ENCODE peak calls at places on chromosomes 7 and 10, in seven cellular contexts. R is sigmoid colon, F is esophagus muscularis mucosa, S is right lobe of liver, C is A549, P is Panc1, I is cardiac muscle cell. U is an unnamed sample. For H3K4me1, the result is how much of the 10 kb centered on the place peaks cover.

GRCh38 chr7:90229728-90230127 is 15.2 kb upstream of the CFAP69 start:
- DNase-seq in R (no peak), F (no peak), S (no peak), C (no peak), P (no peak), I (no peak), U (no peak)

GRCh38 chr7:153414288-153414629 is 637.9 kb upstream of the DPP6 start:
- DNase-seq in R (no peak), F (no peak), S (no peak), C (no peak), P (no peak), I (no peak), U (no peak)

GRCh38 chr10:109456566-109457361 is 466.5 kb downstream of the XPNPEP1 start:
- DNase-seq in R (no peak), F (no peak), S (no peak), C (no peak), P (no peak), I (no peak), U (no peak)

GRCh38 chr10:109207361-109207760 is 716.0 kb downstream of the XPNPEP1 start:
- DNase-seq in R (no peak), F (no peak), S (no peak), C (no peak), P (no peak), I (no peak), U (no peak)

GRCh38 chr10:25113231-25114035 is 61.4 kb upstream of the GPR158 start:
- DNase-seq in R (peak), F (peak), S (peak), C (peak), P (peak), I (peak), U (peak)

GRCh38 chr10:79116801-79117723 is 48.3 kb downstream of the ZMIZ1 start:
- DNase-seq in R (peak), F (no peak), S (no peak), C (no peak), P (no peak), I (peak), U (no peak)

GRCh38 chr7:39083781-39084180 is 106.1 kb downstream of the POU6F2 start:
- DNase-seq in R (no peak), F (no peak), S (no peak), C (no peak), P (no peak), I (no peak), U (no peak)

GRCh38 chr10:24958701-24959392 is 6.4 kb upstream of the PRTFDC1 start:
- DNase-seq in R (peak), F (peak), S (no peak), C (no peak), P (no peak), I (no peak), U (no peak)

GRCh38 chr10:88243847-88244730 is 339.0 kb downstream of the RNLS start:
- DNase-seq in R (no peak), F (no peak), S (peak), C (no peak), P (no peak), I (peak), U (no peak)

GRCh38 chr10:119285495-119286267 is 78.3 kb downstream of the GRK5 start:
- DNase-seq in R (no peak), F (no peak), S (no peak), C (no peak), P (no peak), I (no peak), U (no peak)

GRCh38 chr10:48990226-48990625 is 50.6 kb upstream of the LRRC18 start:
- DNase-seq in R (no peak), F (no peak), S (no peak), C (no peak), P (no peak), I (no peak), U (no peak)

GRCh38 chr7:7201583-7202374 is 19.4 kb downstream of the C1GALT1 start:
- DNase-seq in R (no peak), F (no peak), S (no peak), C (no peak), P (no peak), I (no peak), U (peak)

GRCh38 chr10:67763499-67764011 is 67.6 kb upstream of the CTNNA3 start:
- DNase-seq in R (peak), F (no peak), S (peak), C (peak), P (peak), I (peak), U (peak)

GRCh38 chr10:129415261-129416135 is 51.5 kb upstream of the MGMT start:
- DNase-seq in R (no peak), F (peak), S (no peak), C (no peak), P (no peak), I (peak), U (peak)

GRCh38 chr10:118907051-118907450 is 122.5 kb upstream of the NANOS1 start:
- DNase-seq in R (no peak), F (no peak), S (no peak), C (no peak), P (no peak), I (no peak), U (no peak)

GRCh38 chr7:194257-194995 is 2.1 kb downstream of the FAM20C start:
- DNase-seq in R (no peak), F (no peak), S (peak), C (no peak), P (no peak), I (peak), U (no peak)

GRCh38 chr7:137423321-137423720 is 79.8 kb upstream of the PTN start:
- DNase-seq in R (no peak), F (no peak), S (no peak), C (no peak), P (no peak), I (no peak), U (no peak)

GRCh38 chr7:158704524-158705233 is at the start of gene NCAPG2:
- DNase-seq in R (peak), F (peak), S (peak), C (peak), P (peak), I (peak), U (peak)

GRCh38 chr7:27303021-27303420 is 60.4 kb downstream of the EVX1 start:
- DNase-seq in R (no peak), F (no peak), S (peak), C (no peak), P (no peak), I (no peak), U (peak)

GRCh38 chr7:116588641-116589594 is 64.1 kb downstream of the CAV1 start:
- DNase-seq in R (no peak), F (no peak), S (no peak), C (peak), P (peak), I (peak), U (peak)

GRCh38 chr10:100709146-100709545 is 36.2 kb upstream of the PAX2 start:
- DNase-seq in R (no peak), F (no peak), S (no peak), C (no peak), P (no peak), I (no peak), U (no peak)

GRCh38 chr10:28948045-28948444 is 270.7 kb downstream of the BAMBI start:
- DNase-seq in R (no peak), F (no peak), S (no peak), C (no peak), P (no peak), I (no peak), U (no peak)

GRCh38 chr7:32533313-32534024 is 38.2 kb downstream of the AVL9 start:
- DNase-seq in R (no peak), F (no peak), S (no peak), C (no peak), P (no peak), I (no peak), U (no peak)

GRCh38 chr10:108629843-108630242 is 1293.5 kb downstream of the XPNPEP1 start:
- DNase-seq in R (no peak), F (no peak), S (no peak), C (no peak), P (no peak), I (no peak), U (no peak)

GRCh38 chr10:36172054-36172531 is 530.0 kb upstream of the FZD8 start:
- DNase-seq in R (no peak), F (no peak), S (no peak), C (no peak), P (no peak), I (no peak), U (no peak)

GRCh38 chr10:96452494-96452893 is 61.2 kb downstream of the TLL2 start:
- DNase-seq in R (no peak), F (no peak), S (no peak), C (no peak), P (no peak), I (no peak), U (no peak)

GRCh38 chr10:13087986-13088618 is 11.9 kb upstream of the OPTN start:
- DNase-seq in R (no peak), F (no peak), S (no peak), C (peak), P (no peak), I (no peak), U (peak)

GRCh38 chr7:47069385-47070076 is 512.4 kb downstream of the TNS3 start:
- DNase-seq in R (no peak), F (peak), S (no peak), C (no peak), P (no peak), I (no peak), U (no peak)

GRCh38 chr7:116210345-116211005 is at the start of gene TES:
- DNase-seq in R (peak), F (no peak), S (peak), C (peak), P (no peak), I (peak), U (no peak)

GRCh38 chr10:124003481-124004371 is 89.7 kb downstream of the CHST15 start:
- DNase-seq in R (peak), F (no peak), S (no peak), C (no peak), P (no peak), I (no peak), U (no peak)

GRCh38 chr7:159040912-159041711 is 103.6 kb downstream of the VIPR2 start:
- DNase-seq in R (peak), F (peak), S (no peak), C (no peak), P (no peak), I (no peak), U (no peak)

GRCh38 chr7:24337180-24337579 is 53.2 kb downstream of the NPY start:
- DNase-seq in R (no peak), F (no peak), S (no peak), C (no peak), P (no peak), I (no peak), U (peak)

GRCh38 chr7:18693401-18693800 is 197.9 kb downstream of the HDAC9 start:
- DNase-seq in R (peak), F (no peak), S (no peak), C (no peak), P (peak), I (peak), U (peak)

GRCh38 chr10:61465216-61465496 is 12.0 kb upstream of the TMEM26 start:
- DNase-seq in R (no peak), F (no peak), S (no peak), C (no peak), P (no peak), I (no peak), U (no peak)
- TF ChIP-seq CTCF in R (no peak), F (no peak), S (no peak), C (no peak), P (no peak), I (no peak), U (no peak)

GRCh38 chr7:43112941-43113621 is 634 bp downstream of the HECW1 start:
- DNase-seq in R (peak), F (peak), S (peak), C (peak), P (no peak), I (peak), U (no peak)
- H3K27ac ChIP-seq in R (no peak), F (no peak), S (no peak), C (no peak), P (no peak), I (no peak), U (no peak)

DNA sequence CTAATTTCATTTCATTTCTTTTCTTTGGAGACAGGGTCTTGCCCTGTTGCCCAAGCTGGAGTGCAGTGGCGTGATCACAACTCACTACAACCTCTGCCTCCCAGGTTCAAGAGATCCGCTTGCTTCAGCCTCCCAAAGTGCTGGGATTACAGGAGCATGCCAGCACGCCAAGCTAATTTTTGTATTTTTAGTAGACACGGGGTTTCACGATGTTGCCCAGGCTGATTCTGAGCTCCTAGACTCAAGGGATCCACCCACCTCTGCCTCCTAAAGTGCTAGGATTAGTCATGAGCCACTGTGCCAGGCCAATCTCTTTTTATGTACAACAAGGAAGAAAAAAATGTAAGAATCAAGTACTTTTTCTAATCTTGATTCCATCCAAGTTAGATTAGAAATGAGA is 10.7 kb upstream of the KMT2E start:
- DNase-seq in R (peak), F (no peak), S (no peak), C (no peak), P (no peak), I (no peak), U (peak)
- H3K4me1 ChIP-seq in R (half or more), F (half or more), S (under half), C (half or more), P (half or more), I (under half), U (under half)

GRCh38 chr10:99534939-99535763 is 2.4 kb downstream of the NKX2-3 start:
- DNase-seq in R (peak), F (no peak), S (no peak), C (no peak), P (no peak), I (peak), U (peak)
- TF ChIP-seq CTCF in R (no peak), F (no peak), S (no peak), C (no peak), P (no peak), I (no peak), U (no peak)

GRCh38 chr10:70052462-70053211 is at the start of gene MACROH2A2:
- DNase-seq in R (peak), F (peak), S (peak), C (peak), P (no peak), I (peak), U (peak)
- H3K27ac ChIP-seq in R (peak), F (peak), S (no peak), C (peak), P (no peak), I (peak), U (peak)

GRCh38 chr7:36118344-36118743 is 34.7 kb upstream of the EEPD1 start:
- DNase-seq in R (no peak), F (no peak), S (no peak), C (no peak), P (no peak), I (no peak), U (no peak)
- H3K4me1 ChIP-seq in R (under half), F (under half), S (under half), C (half or more), P (under half), I (under half), U (under half)

DNA sequence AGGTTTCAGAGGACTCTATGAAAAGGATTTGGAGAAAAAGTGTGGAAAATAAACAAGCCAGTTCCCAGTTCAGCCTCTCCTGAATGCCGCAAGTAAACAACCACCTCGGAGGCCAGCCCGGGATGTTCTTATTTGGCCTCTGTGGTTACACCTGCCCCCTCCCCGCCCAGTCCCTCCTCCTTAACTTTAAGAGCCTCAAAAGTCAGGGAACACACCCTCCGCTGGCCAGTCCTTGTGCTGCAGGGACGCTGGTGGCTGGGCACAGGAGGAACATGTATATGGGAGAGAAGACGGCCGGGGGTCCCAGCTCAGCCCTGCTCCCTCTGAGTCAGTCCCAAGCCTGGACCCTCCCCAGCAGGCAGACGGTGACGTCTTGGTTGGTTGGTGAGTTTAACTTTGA is 6.1 kb downstream of the CHST3 start:
- DNase-seq in R (peak), F (no peak), S (no peak), C (peak), P (no peak), I (peak), U (no peak)
- TF ChIP-seq CTCF in R (peak), F (peak), S (no peak), C (peak), P (no peak), I (peak), U (peak)

DNA sequence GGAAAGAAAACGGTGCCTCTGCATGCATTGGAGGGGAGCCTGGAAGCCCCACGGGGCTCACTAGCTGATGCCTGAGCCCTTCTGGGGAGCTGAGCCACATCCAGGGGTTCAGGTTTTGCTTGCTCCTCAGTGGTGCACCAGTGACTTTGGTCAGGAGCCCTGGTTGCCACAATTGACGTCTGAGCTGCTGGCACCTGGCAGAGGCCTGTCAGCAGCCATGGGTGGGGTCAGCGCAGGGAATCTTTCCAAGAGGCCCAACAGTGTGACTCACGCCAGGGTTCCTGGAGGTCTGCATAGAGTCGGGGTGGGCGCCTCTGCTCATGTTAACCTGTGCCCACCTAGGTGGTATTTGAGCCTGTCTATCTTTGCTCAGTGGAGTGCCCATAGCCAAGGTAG is 138.7 kb downstream of the NEURL1 start:
- DNase-seq in R (no peak), F (no peak), S (no peak), C (no peak), P (no peak), I (no peak), U (no peak)
- H3K27ac ChIP-seq in R (no peak), F (no peak), S (no peak), C (no peak), P (no peak), I (no peak), U (no peak)